ENCODE peak calls at places on chromosomes 4 and X, in six cellular contexts. R is epithelial cell of prostate, O is RKO, G is HTR-8/SVneo, M is spleen, W is germinal center. F is an unnamed sample.

GRCh38 chrX:2710041-2710471 is 19.0 kb downstream of the CD99 start:
- DNase-seq in R (no peak), M (peak), O (peak), G (peak), W (no peak), F (no peak)

GRCh38 chr4:104020641-104021040 is 300.9 kb upstream of the TACR3 start:
- DNase-seq in O (no peak), M (no peak), W (no peak), G (no peak), R (no peak), F (no peak)

GRCh38 chrX:74232859-74233258 is 71.1 kb upstream of the ZCCHC13 start:
- DNase-seq in O (peak), W (no peak), G (no peak), R (no peak), M (no peak), F (no peak)

GRCh38 chr4:168880087-168880675 is 129.9 kb downstream of the CBR4 start:
- DNase-seq in M (no peak), W (no peak), O (no peak), G (no peak), R (no peak), F (no peak)

GRCh38 chr4:7430965-7431695 is 3.6 kb downstream of the PSAPL1 start:
- DNase-seq in M (peak), O (no peak), R (no peak), G (no peak), W (no peak), F (no peak)

GRCh38 chrX:53133400-53133799 is 39.5 kb downstream of the KANTR start:
- DNase-seq in W (no peak), M (no peak), O (no peak), R (peak), G (no peak), F (no peak)

GRCh38 chr4:159047478-159048165 is 55.3 kb upstream of the RAPGEF2 start:
- DNase-seq in R (no peak), O (no peak), M (no peak), W (no peak), G (peak), F (no peak)

GRCh38 chr4:139655116-139655515 is 10.5 kb upstream of the MGST2 start:
- DNase-seq in R (no peak), O (peak), W (no peak), G (no peak), M (no peak), F (peak)

GRCh38 chr4:184359905-184360304 is 114.4 kb downstream of the IRF2 start:
- DNase-seq in M (no peak), G (no peak), O (no peak), R (no peak), W (no peak), F (no peak)

GRCh38 chr4:158229768-158230167 is 19.5 kb downstream of the TMEM144 start:
- DNase-seq in O (no peak), M (no peak), W (no peak), R (no peak), G (no peak), F (no peak)

GRCh38 chrX:119251381-119251780 is 15.3 kb downstream of the PGRMC1 start:
- DNase-seq in G (no peak), R (no peak), O (no peak), M (no peak), W (no peak), F (no peak)

GRCh38 chrX:27966492-27966891 is 14.8 kb downstream of the DCAF8L1 start:
- DNase-seq in O (no peak), M (no peak), R (peak), G (no peak), W (no peak), F (no peak)

GRCh38 chr4:133800966-133801365 is 400.6 kb downstream of the PABPC4L start:
- DNase-seq in R (no peak), M (no peak), G (no peak), O (no peak), W (no peak), F (no peak)

GRCh38 chr4:87525636-87526035 is 3.5 kb downstream of the SPARCL1 start:
- DNase-seq in W (no peak), M (no peak), O (no peak), G (no peak), R (no peak), F (no peak)

GRCh38 chr4:3484057-3484973 is 21.2 kb downstream of the DOK7 start:
- DNase-seq in G (no peak), W (peak), M (peak), O (no peak), R (peak), F (peak)

GRCh38 chr4:155759372-155760252 is 791 bp downstream of the GUCY1B1 start:
- DNase-seq in R (no peak), M (peak), G (peak), W (peak), O (no peak), F (peak)

GRCh38 chr4:120718979-120719566 is 203.5 kb downstream of the PRDM5 start:
- DNase-seq in M (no peak), R (no peak), O (peak), W (no peak), G (peak), F (peak)